ENCODE peak calls at places on chromosomes 5 and 9, in six cellular contexts. O, A, U, X, G and J are unnamed samples.

GRCh38 chr5:143701476-143701875 is 110.5 kb upstream of the HMHB1 start:
- DNase-seq in A (no peak), X (no peak), O (no peak), G (no peak), U (no peak), J (no peak)

GRCh38 chr5:44385236-44385940 is 3.8 kb downstream of the FGF10 start:
- DNase-seq in X (no peak), A (no peak), U (no peak), O (no peak), G (no peak), J (no peak)

GRCh38 chr5:55994502-55994997 is at the start of gene IL6ST:
- DNase-seq in A (peak; percentile 77), U (no peak), O (no peak), X (peak; percentile 80), G (peak; percentile 93), J (peak; percentile 19)

GRCh38 chr9:106420511-106420944 is 442.4 kb upstream of the ZNF462 start:
- DNase-seq in X (no peak), G (no peak), U (no peak), A (peak; percentile 7), O (no peak), J (no peak)

GRCh38 chr9:87703636-87704276 is 22.2 kb upstream of the CTSL start:
- DNase-seq in G (no peak), X (peak; percentile 30), A (no peak), O (no peak), U (no peak), J (no peak)

GRCh38 chr5:164302533-164303235 is 797.3 kb downstream of the MAT2B start:
- DNase-seq in X (no peak), U (no peak), O (no peak), G (peak; percentile 41), A (no peak), J (no peak)

GRCh38 chr9:93013856-93014582 is 44.5 kb upstream of the SUSD3 start:
- DNase-seq in U (peak; percentile 34), G (no peak), A (no peak), X (no peak), O (no peak), J (no peak)

GRCh38 chr5:141338538-141339306 is at the start of gene PCDHGA2:
- DNase-seq in O (no peak), G (peak; percentile 73), A (peak; percentile 33), X (peak; percentile 74), U (no peak), J (no peak)

GRCh38 chr9:123687246-123687721 is 242.6 kb downstream of the DENND1A start:
- DNase-seq in G (no peak), A (no peak), O (no peak), X (no peak), U (no peak), J (no peak)

GRCh38 chr5:177036443-177036842 is 13.9 kb downstream of the ZNF346 start:
- DNase-seq in U (no peak), G (no peak), X (no peak), O (no peak), A (no peak), J (no peak)

GRCh38 chr5:177086918-177087706 is 397 bp downstream of the FGFR4 start:
- DNase-seq in O (peak; percentile 59), U (peak; percentile 67), A (no peak), X (peak; percentile 90), G (no peak), J (peak; percentile 55)

GRCh38 chr9:109320734-109321448 is at the start of gene EPB41L4B:
- DNase-seq in X (peak; percentile 91), U (peak; percentile 93), G (peak; percentile 79), A (peak; percentile 57), O (peak; percentile 88), J (peak; percentile 65)
- H3K4me3 ChIP-seq in X (peak within 1 kb of the TSS; percentile 85), U (peak within 1 kb of the TSS; percentile 58), G (peak within 1 kb of the TSS; percentile 55), A (peak within 1 kb of the TSS; percentile 39), O (peak within 1 kb of the TSS; percentile 38), J (no peak within 1 kb of the TSS)

GRCh38 chr5:27472875-27473274 is 434.5 kb upstream of the CDH9 start:
- DNase-seq in O (no peak), X (peak; percentile 62), A (no peak), U (no peak), G (no peak), J (no peak)
- H3K4me3 ChIP-seq in O (no peak overlapping the region), X (peak overlapping the region; percentile 63), A (no peak overlapping the region), U (no peak overlapping the region), G (no peak overlapping the region), J (no peak overlapping the region)

GRCh38 chr9:89495824-89496555 is 1.9 kb downstream of the SEMA4D start:
- DNase-seq in X (no peak), U (no peak), O (no peak), G (no peak), A (no peak), J (no peak)
- H3K4me3 ChIP-seq in X (no peak overlapping the region), U (peak overlapping the region; percentile 79), O (no peak overlapping the region), G (no peak overlapping the region), A (no peak overlapping the region), J (peak overlapping the region; percentile 58)

GRCh38 chr5:142626056-142626455 is 59.8 kb downstream of the FGF1 start:
- DNase-seq in U (no peak), G (no peak), A (no peak), O (no peak), X (no peak), J (no peak)
- H3K4me3 ChIP-seq in U (no peak overlapping the region), G (no peak overlapping the region), A (no peak overlapping the region), O (no peak overlapping the region), X (no peak overlapping the region), J (no peak overlapping the region)

GRCh38 chr5:67188274-67188857 is 8.2 kb downstream of the CD180 start:
- DNase-seq in X (no peak), A (no peak), O (no peak), U (no peak), G (no peak), J (no peak)
- H3K4me3 ChIP-seq in X (no peak overlapping the region), A (no peak overlapping the region), O (no peak overlapping the region), U (no peak overlapping the region), G (no peak overlapping the region), J (no peak overlapping the region)

GRCh38 chr5:71740015-71740753 is 21.1 kb downstream of the CARTPT start:
- DNase-seq in A (no peak), U (no peak), G (no peak), X (no peak), O (no peak), J (no peak)

GRCh38 chr5:71734141-71734540 is 15.1 kb downstream of the CARTPT start:
- DNase-seq in U (no peak), G (no peak), X (no peak), O (no peak), A (no peak), J (no peak)

GRCh38 chr5:71737931-71738539 is 19.0 kb downstream of the CARTPT start:
- DNase-seq in A (no peak), O (no peak), U (no peak), X (no peak), G (no peak), J (no peak)

GRCh38 chr5:71743135-71743534 is 24.1 kb downstream of the CARTPT start:
- DNase-seq in G (no peak), X (no peak), O (no peak), A (no peak), U (no peak), J (no peak)

GRCh38 chr5:71738962-71739361 is 19.9 kb downstream of the CARTPT start:
- DNase-seq in U (no peak), X (no peak), G (no peak), O (no peak), A (no peak), J (no peak)
- H3K4me3 ChIP-seq in U (no peak overlapping the region), X (no peak overlapping the region), G (no peak overlapping the region), O (no peak overlapping the region), A (no peak overlapping the region), J (no peak overlapping the region)

GRCh38 chr5:124858612-124859011 is 112.2 kb upstream of the ZNF608 start:
- DNase-seq in A (no peak), O (no peak), G (no peak), X (no peak), U (no peak), J (no peak)

GRCh38 chr5:124859027-124859426 is 112.6 kb upstream of the ZNF608 start:
- DNase-seq in G (no peak), A (no peak), X (no peak), O (no peak), U (peak; percentile 49), J (no peak)

GRCh38 chr5:124860271-124860670 is 113.8 kb upstream of the ZNF608 start:
- DNase-seq in G (no peak), U (no peak), X (no peak), O (no peak), A (no peak), J (no peak)

DNA sequence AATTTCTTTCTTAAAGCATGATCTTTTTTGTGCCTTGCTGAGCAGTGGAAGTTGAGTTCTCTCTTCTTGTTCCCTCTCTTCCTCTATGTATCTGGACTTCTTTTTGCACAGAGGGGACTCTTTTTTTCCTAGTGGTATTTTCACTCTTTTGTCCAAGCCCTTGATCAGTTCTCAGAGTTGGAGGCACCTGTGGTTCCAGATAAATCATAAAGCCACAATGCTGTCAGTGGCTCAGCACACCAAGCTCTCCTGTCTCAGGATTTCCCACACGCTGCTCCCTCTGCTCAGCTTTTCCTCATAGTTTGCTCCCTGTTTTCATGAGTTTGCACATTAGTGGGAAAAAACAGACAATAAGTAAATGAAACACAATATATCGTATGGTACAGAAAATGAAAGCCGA is 110.3 kb upstream of the ZNF608 start:
- DNase-seq in O (no peak), X (no peak), U (no peak), A (no peak), G (no peak), J (no peak)
- H3K4me3 ChIP-seq in O (no peak overlapping the region), X (no peak overlapping the region), U (no peak overlapping the region), A (no peak overlapping the region), G (no peak overlapping the region), J (no peak overlapping the region)

GRCh38 chr9:90965141-90965910 is 163.7 kb downstream of the SYK start:
- DNase-seq in O (no peak), U (no peak), G (no peak), A (peak; percentile 44), X (no peak), J (no peak)
- H3K4me3 ChIP-seq in O (peak overlapping the region; percentile 33), U (no peak overlapping the region), G (no peak overlapping the region), A (no peak overlapping the region), X (no peak overlapping the region), J (no peak overlapping the region)

DNA sequence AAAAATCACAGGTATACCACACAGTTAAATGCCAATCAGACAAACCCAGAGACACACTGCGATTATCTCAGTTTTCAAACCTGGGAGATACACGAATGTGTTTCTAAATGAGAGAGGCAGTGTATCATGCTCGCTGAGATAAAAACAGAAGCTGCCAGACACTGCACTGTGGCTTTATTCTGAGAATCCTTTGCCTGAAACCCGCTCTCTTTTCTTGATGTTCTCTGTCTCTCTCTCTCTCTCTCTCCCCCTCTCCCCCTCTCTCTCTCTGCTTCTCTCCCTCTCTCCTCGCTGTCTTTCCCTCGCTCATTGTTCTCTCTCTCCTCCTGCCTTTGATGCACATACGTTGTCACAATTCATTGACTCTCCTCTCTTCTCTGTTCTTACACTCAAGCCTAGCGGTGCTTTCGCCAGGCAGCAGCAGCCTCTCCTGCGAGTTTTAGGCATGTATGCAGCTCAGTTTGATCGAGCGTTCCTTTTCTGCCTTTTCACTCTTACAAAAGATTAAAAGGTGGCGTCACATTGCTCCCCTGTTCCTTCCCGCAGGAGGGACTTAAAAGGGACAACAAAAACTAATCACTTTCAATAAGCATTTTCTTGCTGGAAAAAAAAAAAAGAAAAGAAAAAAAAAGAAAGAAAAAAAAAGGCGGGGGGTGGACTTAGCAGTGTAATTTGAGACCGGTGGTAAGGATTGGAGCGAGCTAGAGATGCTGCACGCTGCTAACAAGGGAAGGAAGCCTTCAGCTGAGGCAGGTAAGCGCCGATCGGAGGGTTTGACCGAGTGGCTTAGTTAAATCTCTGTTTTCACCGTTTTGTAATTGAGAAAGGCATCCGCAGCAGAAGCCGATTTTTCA is 717.9 kb upstream of the WWC1 start:
- DNase-seq in G (peak; percentile 37), X (no peak), U (no peak), O (peak; percentile 9), A (peak; percentile 38), J (no peak)
- H3K4me3 ChIP-seq in G (peak overlapping the region; percentile 38), X (peak overlapping the region; percentile 24), U (peak overlapping the region; percentile 39), O (peak overlapping the region; percentile 16), A (peak overlapping the region; percentile 55), J (no peak overlapping the region)

GRCh38 chr9:133476941-133477340 is 2.0 kb downstream of the SLC2A6 start:
- DNase-seq in G (no peak), U (peak; percentile 26), X (no peak), O (no peak), A (no peak), J (no peak)
- H3K4me3 ChIP-seq in G (peak overlapping the region; percentile 26), U (no peak overlapping the region), X (no peak overlapping the region), O (no peak overlapping the region), A (no peak overlapping the region), J (no peak overlapping the region)